ENCODE peak calls at places on chromosome 3, in five cellular contexts. One of them, this sample, is unnamed.

GRCh38 chr3:98166396-98166795 is at the start of gene OR5H15:
- DNase-seq in activated CD4-positive, alpha-beta T cell treated with anti-CD3 and anti-CD28 coated beads, Interleukin-2, amount 50 U/mL, for 1 hour: no peak
- DNase-seq in stimulated activated naive B cell treated with anti-CD40 and anti-IgM and Interleukin-4, amounts not matched to agents 10 μg/mL and 1 μg/mL and 100 μg/mL, for 72 hours: no peak
- DNase-seq in AML-193: no peak
- DNase-seq in prostate gland: no peak
- DNase-seq in this sample: no peak

GRCh38 chr3:127182446-127182845 is 10.5 kb upstream of the PRR23E start:
- DNase-seq in activated CD4-positive, alpha-beta T cell treated with anti-CD3 and anti-CD28 coated beads, Interleukin-2, amount 50 U/mL, for 1 hour: no peak
- DNase-seq in stimulated activated naive B cell treated with anti-CD40 and anti-IgM and Interleukin-4, amounts not matched to agents 10 μg/mL and 1 μg/mL and 100 μg/mL, for 72 hours: no peak
- DNase-seq in AML-193: no peak
- DNase-seq in prostate gland: no peak
- DNase-seq in this sample: no peak

GRCh38 chr3:100971776-100972175 is 21.4 kb downstream of the ABI3BP start:
- DNase-seq in activated CD4-positive, alpha-beta T cell treated with anti-CD3 and anti-CD28 coated beads, Interleukin-2, amount 50 U/mL, for 1 hour: no peak
- DNase-seq in stimulated activated naive B cell treated with anti-CD40 and anti-IgM and Interleukin-4, amounts not matched to agents 10 μg/mL and 1 μg/mL and 100 μg/mL, for 72 hours: no peak
- DNase-seq in AML-193: no peak
- DNase-seq in prostate gland: no peak
- DNase-seq in this sample: no peak

GRCh38 chr3:127544151-127544805 is 46.3 kb downstream of the TPRA1 start:
- DNase-seq in activated CD4-positive, alpha-beta T cell treated with anti-CD3 and anti-CD28 coated beads, Interleukin-2, amount 50 U/mL, for 1 hour: peak
- DNase-seq in stimulated activated naive B cell treated with anti-CD40 and anti-IgM and Interleukin-4, amounts not matched to agents 10 μg/mL and 1 μg/mL and 100 μg/mL, for 72 hours: peak
- DNase-seq in AML-193: peak
- DNase-seq in prostate gland: peak
- DNase-seq in this sample: no peak

GRCh38 chr3:189720746-189721426 is 89.7 kb downstream of the TP63 start:
- DNase-seq in activated CD4-positive, alpha-beta T cell treated with anti-CD3 and anti-CD28 coated beads, Interleukin-2, amount 50 U/mL, for 1 hour: no peak
- DNase-seq in stimulated activated naive B cell treated with anti-CD40 and anti-IgM and Interleukin-4, amounts not matched to agents 10 μg/mL and 1 μg/mL and 100 μg/mL, for 72 hours: no peak
- DNase-seq in AML-193: no peak
- DNase-seq in prostate gland: no peak
- DNase-seq in this sample: no peak

GRCh38 chr3:45252833-45253232 is 26.7 kb upstream of the TMEM158 start:
- DNase-seq in activated CD4-positive, alpha-beta T cell treated with anti-CD3 and anti-CD28 coated beads, Interleukin-2, amount 50 U/mL, for 1 hour: no peak
- DNase-seq in stimulated activated naive B cell treated with anti-CD40 and anti-IgM and Interleukin-4, amounts not matched to agents 10 μg/mL and 1 μg/mL and 100 μg/mL, for 72 hours: no peak
- DNase-seq in AML-193: peak
- DNase-seq in prostate gland: no peak
- DNase-seq in this sample: peak

GRCh38 chr3:151538706-151539403 is 78.0 kb upstream of the IGSF10 start:
- DNase-seq in activated CD4-positive, alpha-beta T cell treated with anti-CD3 and anti-CD28 coated beads, Interleukin-2, amount 50 U/mL, for 1 hour: no peak
- DNase-seq in stimulated activated naive B cell treated with anti-CD40 and anti-IgM and Interleukin-4, amounts not matched to agents 10 μg/mL and 1 μg/mL and 100 μg/mL, for 72 hours: no peak
- DNase-seq in AML-193: no peak
- DNase-seq in prostate gland: no peak
- DNase-seq in this sample: no peak

GRCh38 chr3:132536442-132537153 is 60.5 kb upstream of the ACKR4 start:
- DNase-seq in activated CD4-positive, alpha-beta T cell treated with anti-CD3 and anti-CD28 coated beads, Interleukin-2, amount 50 U/mL, for 1 hour: no peak
- DNase-seq in stimulated activated naive B cell treated with anti-CD40 and anti-IgM and Interleukin-4, amounts not matched to agents 10 μg/mL and 1 μg/mL and 100 μg/mL, for 72 hours: no peak
- DNase-seq in AML-193: no peak
- DNase-seq in prostate gland: no peak
- DNase-seq in this sample: no peak

GRCh38 chr3:130473416-130473815 is 43.6 kb upstream of the COL6A6 start:
- DNase-seq in activated CD4-positive, alpha-beta T cell treated with anti-CD3 and anti-CD28 coated beads, Interleukin-2, amount 50 U/mL, for 1 hour: no peak
- DNase-seq in stimulated activated naive B cell treated with anti-CD40 and anti-IgM and Interleukin-4, amounts not matched to agents 10 μg/mL and 1 μg/mL and 100 μg/mL, for 72 hours: no peak
- DNase-seq in AML-193: no peak
- DNase-seq in prostate gland: no peak
- DNase-seq in this sample: no peak

GRCh38 chr3:10310578-10310977 is 10.3 kb downstream of the SEC13 start:
- DNase-seq in activated CD4-positive, alpha-beta T cell treated with anti-CD3 and anti-CD28 coated beads, Interleukin-2, amount 50 U/mL, for 1 hour: no peak
- DNase-seq in stimulated activated naive B cell treated with anti-CD40 and anti-IgM and Interleukin-4, amounts not matched to agents 10 μg/mL and 1 μg/mL and 100 μg/mL, for 72 hours: no peak
- DNase-seq in AML-193: no peak
- DNase-seq in prostate gland: no peak
- DNase-seq in this sample: no peak